ENCODE peak calls at places on chromosomes 11 and 22, in five cellular contexts. One of them, this sample, is unnamed.

GRCh38 chr22:26573026-26573662 is 16.8 kb downstream of the TPST2 start:
- DNase-seq in H9: no peak
- DNase-seq in mesenchymal stem cell: peak; percentile 56
- DNase-seq in IMR-90: peak; percentile 48
- DNase-seq in H1: no peak
- DNase-seq in this sample: peak; percentile 12

GRCh38 chr11:133993107-133993506 is 36.3 kb upstream of the IGSF9B start:
- DNase-seq in H9: no peak
- DNase-seq in mesenchymal stem cell: no peak
- DNase-seq in IMR-90: no peak
- DNase-seq in H1: no peak
- DNase-seq in this sample: no peak

GRCh38 chr11:8905528-8906165 is 5.3 kb upstream of the AKIP1 start:
- DNase-seq in H9: no peak
- DNase-seq in mesenchymal stem cell: peak; percentile 41
- DNase-seq in IMR-90: peak; percentile 83
- DNase-seq in H1: no peak
- DNase-seq in this sample: peak; percentile 27

GRCh38 chr11:11992257-11992690 is 16.2 kb downstream of the DKK3 start:
- DNase-seq in H9: no peak
- DNase-seq in mesenchymal stem cell: peak; percentile 66
- DNase-seq in IMR-90: no peak
- DNase-seq in H1: no peak
- DNase-seq in this sample: peak; percentile 89

GRCh38 chr22:25488244-25489020 is 76.0 kb upstream of the GRK3 start:
- DNase-seq in H9: no peak
- DNase-seq in mesenchymal stem cell: peak; percentile 71
- DNase-seq in IMR-90: peak; percentile 91
- DNase-seq in H1: no peak
- DNase-seq in this sample: no peak

GRCh38 chr11:34080609-34081008 is 24.8 kb upstream of the NAT10 start:
- DNase-seq in H9: no peak
- DNase-seq in mesenchymal stem cell: no peak
- DNase-seq in IMR-90: no peak
- DNase-seq in H1: no peak
- DNase-seq in this sample: no peak

GRCh38 chr11:43975631-43976030 is 33.2 kb downstream of the C11orf96 start:
- DNase-seq in H9: no peak
- DNase-seq in mesenchymal stem cell: no peak
- DNase-seq in IMR-90: no peak
- DNase-seq in H1: no peak
- DNase-seq in this sample: no peak

GRCh38 chr22:38270091-38270972 is 2.5 kb downstream of the TMEM184B start:
- DNase-seq in H9: peak; percentile 19
- DNase-seq in mesenchymal stem cell: peak; percentile 51
- DNase-seq in IMR-90: peak; percentile 14
- DNase-seq in H1: no peak
- DNase-seq in this sample: no peak

GRCh38 chr22:28931844-28932561 is 48.6 kb downstream of the ZNRF3 start:
- DNase-seq in H9: no peak
- DNase-seq in mesenchymal stem cell: no peak
- DNase-seq in IMR-90: no peak
- DNase-seq in H1: no peak
- DNase-seq in this sample: no peak

GRCh38 chr11:44556735-44557409 is 8.6 kb upstream of the CD82 start:
- DNase-seq in H9: peak; percentile 67
- DNase-seq in mesenchymal stem cell: peak; percentile 81
- DNase-seq in IMR-90: peak; percentile 59
- DNase-seq in H1: peak; percentile 71
- DNase-seq in this sample: peak; percentile 29

GRCh38 chr11:86742436-86742805 is 57.9 kb upstream of the PRSS23 start:
- DNase-seq in H9: no peak
- DNase-seq in mesenchymal stem cell: no peak
- DNase-seq in IMR-90: no peak
- DNase-seq in H1: no peak
- DNase-seq in this sample: no peak

GRCh38 chr11:10623797-10624761 is 55.6 kb upstream of the LYVE1 start:
- DNase-seq in H9: peak; percentile 72
- DNase-seq in mesenchymal stem cell: peak; percentile 38
- DNase-seq in IMR-90: peak; percentile 37
- DNase-seq in H1: peak; percentile 84
- DNase-seq in this sample: peak; percentile 31

GRCh38 chr11:86014221-86014620 is 54.7 kb downstream of the PICALM start:
- DNase-seq in H9: no peak
- DNase-seq in mesenchymal stem cell: no peak
- DNase-seq in IMR-90: no peak
- DNase-seq in H1: no peak
- DNase-seq in this sample: no peak

GRCh38 chr11:70712471-70712870 is 314.1 kb downstream of the CTTN start:
- DNase-seq in H9: peak; percentile 50
- DNase-seq in mesenchymal stem cell: no peak
- DNase-seq in IMR-90: no peak
- DNase-seq in H1: no peak
- DNase-seq in this sample: no peak

GRCh38 chr11:95149659-95150294 is 60.1 kb downstream of the ENDOD1 start:
- DNase-seq in H9: peak; percentile 68
- DNase-seq in mesenchymal stem cell: peak; percentile 45
- DNase-seq in IMR-90: no peak
- DNase-seq in H1: peak; percentile 56
- DNase-seq in this sample: no peak

GRCh38 chr22:37735054-37735453 is 38.2 kb downstream of the TRIOBP start:
- DNase-seq in H9: peak; percentile 77
- DNase-seq in mesenchymal stem cell: peak; percentile 63
- DNase-seq in IMR-90: no peak
- DNase-seq in H1: peak; percentile 73
- DNase-seq in this sample: peak; percentile 60

GRCh38 chr11:43989162-43989961 is 46.9 kb downstream of the C11orf96 start:
- DNase-seq in H9: peak; percentile 45
- DNase-seq in mesenchymal stem cell: peak; percentile 64
- DNase-seq in IMR-90: no peak
- DNase-seq in H1: no peak
- DNase-seq in this sample: no peak

GRCh38 chr11:43579171-43579918 is 101.2 kb upstream of the HSD17B12 start:
- DNase-seq in H9: peak; percentile 78
- DNase-seq in mesenchymal stem cell: peak; percentile 57
- DNase-seq in IMR-90: peak; percentile 42
- DNase-seq in H1: peak; percentile 86
- DNase-seq in this sample: peak; percentile 50

GRCh38 chr11:61888043-61888442 is 3.3 kb downstream of the FADS3 start:
- DNase-seq in H9: no peak
- DNase-seq in mesenchymal stem cell: peak; percentile 90
- DNase-seq in IMR-90: peak; percentile 90
- DNase-seq in H1: no peak
- DNase-seq in this sample: peak; percentile 96

GRCh38 chr11:61883947-61884346 is 7.4 kb downstream of the FADS3 start:
- DNase-seq in H9: no peak
- DNase-seq in mesenchymal stem cell: no peak
- DNase-seq in IMR-90: no peak
- DNase-seq in H1: no peak
- DNase-seq in this sample: no peak

GRCh38 chr11:61885166-61885778 is 6.1 kb downstream of the FADS3 start:
- DNase-seq in H9: no peak
- DNase-seq in mesenchymal stem cell: peak; percentile 22
- DNase-seq in IMR-90: no peak
- DNase-seq in H1: peak; percentile 45
- DNase-seq in this sample: no peak

GRCh38 chr11:61886643-61887042 is 4.7 kb downstream of the FADS3 start:
- DNase-seq in H9: no peak
- DNase-seq in mesenchymal stem cell: no peak
- DNase-seq in IMR-90: no peak
- DNase-seq in H1: no peak
- DNase-seq in this sample: no peak

GRCh38 chr11:61885784-61886580 is 5.4 kb downstream of the FADS3 start:
- DNase-seq in H9: no peak
- DNase-seq in mesenchymal stem cell: no peak
- DNase-seq in IMR-90: no peak
- DNase-seq in H1: peak; percentile 44
- DNase-seq in this sample: peak; percentile 88
- H3K27ac ChIP-seq in H9: no peak overlapping the region
- H3K27ac ChIP-seq in mesenchymal stem cell: no peak overlapping the region
- H3K27ac ChIP-seq in IMR-90: no peak overlapping the region
- H3K27ac ChIP-seq in H1: no peak overlapping the region
- H3K27ac ChIP-seq in this sample: no peak overlapping the region

GRCh38 chr11:46389450-46390330 is 1.9 kb downstream of the CHRM4 start:
- DNase-seq in H9: peak; percentile 88
- DNase-seq in mesenchymal stem cell: peak; percentile 75
- DNase-seq in IMR-90: peak; percentile 46
- DNase-seq in H1: peak; percentile 95
- DNase-seq in this sample: peak; percentile 53
- H3K18ac ChIP-seq in H9: no peak overlapping the region
- H3K18ac ChIP-seq in mesenchymal stem cell: no peak overlapping the region
- H3K18ac ChIP-seq in IMR-90: no peak overlapping the region
- H3K18ac ChIP-seq in H1: no peak overlapping the region
- H3K18ac ChIP-seq in this sample: no peak overlapping the region

GRCh38 chr11:107592256-107592655 is 1.3 kb downstream of the ELMOD1 start:
- DNase-seq in H9: no peak
- DNase-seq in mesenchymal stem cell: no peak
- DNase-seq in IMR-90: no peak
- DNase-seq in H1: no peak
- DNase-seq in this sample: no peak
- H3K27me3 ChIP-seq in H9: peaks cover 32% of the 10 kb centered on the region
- H3K27me3 ChIP-seq in mesenchymal stem cell: peaks cover 61% of the 10 kb centered on the region
- H3K27me3 ChIP-seq in IMR-90: peaks cover 38% of the 10 kb centered on the region
- H3K27me3 ChIP-seq in H1: peaks cover 57% of the 10 kb centered on the region
- H3K27me3 ChIP-seq in this sample: peaks cover 36% of the 10 kb centered on the region

GRCh38 chr11:47967577-47968230 is 12.7 kb upstream of the PTPRJ start:
- DNase-seq in H9: no peak
- DNase-seq in mesenchymal stem cell: no peak
- DNase-seq in IMR-90: peak; percentile 32
- DNase-seq in H1: no peak
- DNase-seq in this sample: peak; percentile 66

GRCh38 chr11:47969401-47969800 is 11.0 kb upstream of the PTPRJ start:
- DNase-seq in H9: no peak
- DNase-seq in mesenchymal stem cell: no peak
- DNase-seq in IMR-90: no peak
- DNase-seq in H1: no peak
- DNase-seq in this sample: no peak

GRCh38 chr11:47977651-47978050 is 2.7 kb upstream of the PTPRJ start:
- DNase-seq in H9: no peak
- DNase-seq in mesenchymal stem cell: peak; percentile 49
- DNase-seq in IMR-90: peak; percentile 38
- DNase-seq in H1: no peak
- DNase-seq in this sample: no peak

GRCh38 chr11:47971501-47971900 is 8.9 kb upstream of the PTPRJ start:
- DNase-seq in H9: no peak
- DNase-seq in mesenchymal stem cell: no peak
- DNase-seq in IMR-90: no peak
- DNase-seq in H1: no peak
- DNase-seq in this sample: no peak

DNA sequence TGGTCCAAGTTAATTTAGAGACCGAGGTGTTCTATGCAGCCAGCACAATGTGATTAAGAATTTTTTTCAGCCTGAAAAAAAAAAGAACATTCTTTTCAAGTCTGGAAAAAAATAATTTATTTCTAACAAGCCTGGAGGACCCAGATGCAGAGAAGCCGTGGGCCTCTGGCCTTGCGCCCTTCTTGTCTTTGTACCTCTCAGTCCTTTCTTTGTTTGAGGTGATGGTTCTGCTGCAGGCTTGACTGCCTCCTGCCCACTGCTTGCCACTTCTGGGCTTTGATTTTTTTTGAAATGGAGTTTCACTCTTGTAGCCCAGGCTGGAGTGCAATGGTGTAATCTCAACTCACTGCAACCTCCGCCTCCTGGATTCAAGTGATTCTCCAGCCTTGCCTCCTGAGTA is 7.2 kb upstream of the PTPRJ start:
- DNase-seq in H9: no peak
- DNase-seq in mesenchymal stem cell: no peak
- DNase-seq in IMR-90: no peak
- DNase-seq in H1: no peak
- DNase-seq in this sample: no peak
- H3K27ac ChIP-seq in H9: no peak overlapping the region
- H3K27ac ChIP-seq in mesenchymal stem cell: peak overlapping the region; percentile 99
- H3K27ac ChIP-seq in IMR-90: peak overlapping the region; percentile 95
- H3K27ac ChIP-seq in H1: no peak overlapping the region
- H3K27ac ChIP-seq in this sample: no peak overlapping the region

DNA sequence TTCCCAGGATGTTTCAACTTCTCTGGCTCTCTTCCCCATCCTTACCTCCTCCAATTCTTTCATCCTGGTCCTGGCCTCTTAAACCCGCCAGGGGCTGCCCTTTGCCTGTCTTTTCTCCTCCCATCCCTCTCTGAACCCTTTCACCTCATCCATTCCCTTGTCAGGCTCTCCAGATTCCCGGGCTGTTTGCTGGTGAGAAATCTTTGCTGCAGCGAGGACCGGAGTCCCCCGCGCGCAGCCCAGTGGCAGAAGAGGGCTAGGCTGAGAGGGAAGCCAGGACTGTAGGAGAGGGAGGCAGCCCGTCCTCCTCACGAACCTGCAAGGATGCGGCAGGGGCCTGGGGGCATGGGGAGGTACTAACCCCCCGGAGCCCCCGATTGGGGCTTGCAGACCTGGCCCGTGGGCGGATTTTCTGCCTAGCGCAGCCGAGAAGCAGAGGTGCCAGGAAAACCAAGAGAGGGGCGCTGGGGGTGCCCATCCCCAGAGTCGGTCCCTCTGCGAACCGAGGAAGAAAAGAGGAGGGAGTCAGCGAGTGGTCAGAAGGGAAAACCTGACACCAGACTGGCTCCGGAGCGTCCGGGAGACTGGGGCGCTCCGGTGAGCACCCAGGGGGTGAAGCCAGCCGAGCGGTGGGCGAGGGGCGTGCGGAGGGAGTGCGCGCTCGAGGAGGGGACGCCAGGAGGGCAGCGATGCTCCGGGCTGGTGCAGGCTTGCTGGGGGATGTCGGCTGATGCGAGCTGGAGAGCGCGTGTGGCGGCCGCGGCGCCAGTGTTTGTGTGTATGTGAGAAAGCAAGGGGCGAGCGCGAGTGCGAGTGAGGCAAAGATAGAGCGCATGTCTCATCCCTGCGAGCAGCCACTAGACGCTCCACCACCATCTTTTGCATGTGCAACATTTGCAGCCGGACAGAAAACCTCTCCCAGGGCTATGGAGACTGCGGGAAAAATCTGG is at the start of gene GRIA4:
- DNase-seq in H9: peak; percentile 70
- DNase-seq in mesenchymal stem cell: peak; percentile 88
- DNase-seq in IMR-90: peak; percentile 74
- DNase-seq in H1: peak; percentile 80
- DNase-seq in this sample: no peak
- H3K18ac ChIP-seq in H9: peak within 1 kb of the TSS; percentile 10
- H3K18ac ChIP-seq in mesenchymal stem cell: peak within 1 kb of the TSS; percentile 97
- H3K18ac ChIP-seq in IMR-90: no peak within 1 kb of the TSS
- H3K18ac ChIP-seq in H1: no peak within 1 kb of the TSS
- H3K18ac ChIP-seq in this sample: no peak within 1 kb of the TSS

This sample was measured in trophoblast cell.